ENCODE peak calls at places on chromosomes 5 and 9, in four cellular contexts. B is fibroblast of mammary gland, Y is cardiac fibroblast, L is HAP-1. R is an unnamed sample.

GRCh38 chr5:65820373-65820772 is 98.4 kb downstream of the NLN start:
- DNase-seq in B (no peak), Y (no peak), L (no peak), R (peak)

GRCh38 chr5:13919087-13919486 is 25.4 kb downstream of the DNAH5 start:
- DNase-seq in B (no peak), Y (no peak), L (no peak), R (no peak)

GRCh38 chr5:116032094-116032517 is at the start of gene ARL14EPL:
- DNase-seq in B (peak), Y (peak), L (no peak), R (peak)

GRCh38 chr9:35827486-35827885 is 1.0 kb downstream of the FAM221B start:
- DNase-seq in B (peak), Y (peak), L (no peak), R (peak)

GRCh38 chr9:80351612-80352011 is 779.8 kb downstream of the TLE4 start:
- DNase-seq in B (no peak), Y (no peak), L (no peak), R (no peak)

GRCh38 chr5:157230610-157231009 is 35.3 kb upstream of the CYFIP2 start:
- DNase-seq in B (no peak), Y (no peak), L (no peak), R (no peak)

GRCh38 chr5:92371889-92372235 is 988.7 kb upstream of the ARRDC3 start:
- DNase-seq in B (peak), Y (peak), L (no peak), R (peak)

GRCh38 chr5:142825378-142826089 is 55.4 kb downstream of the ARHGAP26 start:
- DNase-seq in B (no peak), Y (no peak), L (no peak), R (no peak)

GRCh38 chr5:71887680-71888079 is 168.6 kb downstream of the CARTPT start:
- DNase-seq in B (peak), Y (peak), L (peak), R (peak)

GRCh38 chr5:139262414-139263139 is 31.0 kb upstream of the MATR3 start:
- DNase-seq in B (peak), Y (peak), L (peak), R (peak)

GRCh38 chr9:137314561-137315560 is 12.8 kb upstream of the NRARP start:
- DNase-seq in B (no peak), Y (no peak), L (no peak), R (no peak)

GRCh38 chr5:171433952-171434676 is 14.7 kb downstream of the FGF18 start:
- DNase-seq in B (no peak), Y (no peak), L (no peak), R (no peak)

GRCh38 chr5:1734908-1735289 is 64.7 kb downstream of the MRPL36 start:
- DNase-seq in B (no peak), Y (no peak), L (no peak), R (no peak)

GRCh38 chr5:61330341-61330878 is 1.6 kb upstream of the ZSWIM6 start:
- DNase-seq in B (peak), Y (peak), L (peak), R (peak)

GRCh38 chr5:151615431-151615830 is 24.3 kb upstream of the FAT2 start:
- DNase-seq in B (no peak), Y (no peak), L (no peak), R (peak)

GRCh38 chr5:65721050-65721774 is 697 bp downstream of the SGTB start:
- DNase-seq in B (peak), Y (peak), L (peak), R (peak)

GRCh38 chr9:114799441-114799840 is 6.4 kb downstream of the TNFSF15 start:
- DNase-seq in B (no peak), Y (no peak), L (no peak), R (no peak)

GRCh38 chr5:65020492-65020891 is 251.8 kb downstream of the CWC27 start:
- DNase-seq in B (peak), Y (peak), L (no peak), R (no peak)

GRCh38 chr5:91166040-91166807 is 216.9 kb downstream of the ARRDC3 start:
- DNase-seq in B (peak), Y (peak), L (no peak), R (peak)

GRCh38 chr5:113216545-113216944 is 218.2 kb downstream of the TSSK1B start:
- DNase-seq in B (no peak), Y (no peak), L (no peak), R (no peak)

GRCh38 chr9:127783111-127783621 is 2.7 kb upstream of the CDK9 start:
- DNase-seq in B (no peak), Y (no peak), L (no peak), R (no peak)

GRCh38 chr9:122286764-122287163 is 22.1 kb downstream of the MRRF start:
- DNase-seq in B (no peak), Y (no peak), L (no peak), R (no peak)

GRCh38 chr9:4262735-4263141 is 37.1 kb downstream of the GLIS3 start:
- DNase-seq in B (peak), Y (peak), L (no peak), R (peak)

GRCh38 chr9:10248890-10249289 is 363.9 kb downstream of the PTPRD start:
- DNase-seq in B (no peak), Y (no peak), L (no peak), R (no peak)

GRCh38 chr9:20981486-20981885 is 50.0 kb downstream of the HACD4 start:
- DNase-seq in B (peak), Y (peak), L (no peak), R (no peak)

GRCh38 chr5:139689631-139690384 is 41.7 kb downstream of the CXXC5 start:
- DNase-seq in B (no peak), Y (peak), L (no peak), R (peak)

GRCh38 chr5:140324041-140324833 is 21.3 kb upstream of the PFDN1 start:
- DNase-seq in B (peak), Y (peak), L (no peak), R (peak)

GRCh38 chr5:127671218-127671617 is 22.3 kb downstream of the CTXN3 start:
- DNase-seq in B (peak), Y (no peak), L (no peak), R (no peak)

GRCh38 chr5:168288349-168289245 is 2.8 kb upstream of the WWC1 start:
- DNase-seq in B (no peak), Y (no peak), L (no peak), R (peak)

GRCh38 chr9:19924090-19924489 is 135.3 kb upstream of the SLC24A2 start:
- DNase-seq in B (peak), Y (peak), L (no peak), R (peak)

GRCh38 chr5:175846332-175846731 is 25.0 kb upstream of the CPLX2 start:
- DNase-seq in B (no peak), Y (no peak), L (no peak), R (no peak)

GRCh38 chr9:36306481-36307306 is 48.4 kb upstream of the GNE start:
- DNase-seq in B (no peak), Y (peak), L (no peak), R (peak)

GRCh38 chr9:93059097-93059959 is 827 bp downstream of the SUSD3 start:
- DNase-seq in B (no peak), Y (no peak), L (no peak), R (no peak)

GRCh38 chr9:81822263-81822865 is 105.9 kb upstream of the SPATA31D4 start:
- DNase-seq in B (no peak), Y (no peak), L (no peak), R (no peak)

GRCh38 chr9:94111446-94111845 is 27.2 kb downstream of the PTPDC1 start:
- DNase-seq in B (no peak), Y (no peak), L (peak), R (no peak)

GRCh38 chr5:79471556-79471955 is 42.4 kb downstream of the HOMER1 start:
- DNase-seq in B (no peak), Y (no peak), L (no peak), R (no peak)

GRCh38 chr9:136970361-136970760 is 6.9 kb upstream of the PTGDS start:
- DNase-seq in B (no peak), Y (no peak), L (no peak), R (no peak)

GRCh38 chr5:173915310-173916005 is 27.3 kb downstream of the CPEB4 start:
- DNase-seq in B (no peak), Y (no peak), L (no peak), R (no peak)